ENCODE peak calls at places on chromosomes 12 and 14, in eight cellular contexts. M is AG09309, H is ovary, F is esophagus squamous epithelium, A is HCT116, W is fibroblast of lung, B is brain microvascular endothelial cell, T is heart right ventricle. S is an unnamed sample.

GRCh38 chr12:108425238-108425795 is 86.2 kb upstream of the CMKLR1 start:
- DNase-seq in H (no peak), B (no peak), W (no peak), A (no peak), T (no peak), F (no peak), M (no peak), S (no peak)

GRCh38 chr12:67593041-67593870 is 55.3 kb upstream of the DYRK2 start:
- DNase-seq in F (no peak), A (peak), M (no peak), H (no peak), T (no peak), W (peak), B (no peak), S (no peak)

GRCh38 chr12:10721654-10722501 is 1.2 kb downstream of the YBX3 start:
- DNase-seq in T (peak), F (peak), B (peak), H (peak), W (peak), M (peak), A (peak), S (peak)

GRCh38 chr12:94263905-94264655 is 115.7 kb downstream of the PLXNC1 start:
- DNase-seq in H (no peak), F (no peak), B (peak), A (no peak), M (no peak), T (no peak), W (no peak), S (no peak)

GRCh38 chr12:102433304-102433703 is 47.1 kb downstream of the IGF1 start:
- DNase-seq in H (no peak), M (no peak), T (no peak), W (peak), F (no peak), B (no peak), A (no peak), S (no peak)

GRCh38 chr12:2769866-2770533 is 24.8 kb upstream of the FKBP4 start:
- DNase-seq in B (no peak), T (no peak), F (no peak), H (no peak), A (no peak), W (no peak), M (no peak), S (no peak)

GRCh38 chr14:76968621-76969063 is 59.9 kb downstream of the IRF2BPL start:
- DNase-seq in H (no peak), T (no peak), M (no peak), A (no peak), B (no peak), W (no peak), F (no peak), S (no peak)

GRCh38 chr12:79374543-79374942 is 316.2 kb downstream of the PAWR start:
- DNase-seq in F (no peak), T (no peak), B (no peak), H (no peak), A (no peak), W (no peak), M (no peak), S (no peak)

GRCh38 chr14:85921241-85921640 is 391.3 kb downstream of the FLRT2 start:
- DNase-seq in T (no peak), F (no peak), W (no peak), B (no peak), H (no peak), A (no peak), M (no peak), S (no peak)

GRCh38 chr12:92928431-92928961 is 599 bp downstream of the EEA1 start:
- DNase-seq in B (peak), A (no peak), W (peak), M (no peak), T (peak), H (peak), F (no peak), S (no peak)

DNA sequence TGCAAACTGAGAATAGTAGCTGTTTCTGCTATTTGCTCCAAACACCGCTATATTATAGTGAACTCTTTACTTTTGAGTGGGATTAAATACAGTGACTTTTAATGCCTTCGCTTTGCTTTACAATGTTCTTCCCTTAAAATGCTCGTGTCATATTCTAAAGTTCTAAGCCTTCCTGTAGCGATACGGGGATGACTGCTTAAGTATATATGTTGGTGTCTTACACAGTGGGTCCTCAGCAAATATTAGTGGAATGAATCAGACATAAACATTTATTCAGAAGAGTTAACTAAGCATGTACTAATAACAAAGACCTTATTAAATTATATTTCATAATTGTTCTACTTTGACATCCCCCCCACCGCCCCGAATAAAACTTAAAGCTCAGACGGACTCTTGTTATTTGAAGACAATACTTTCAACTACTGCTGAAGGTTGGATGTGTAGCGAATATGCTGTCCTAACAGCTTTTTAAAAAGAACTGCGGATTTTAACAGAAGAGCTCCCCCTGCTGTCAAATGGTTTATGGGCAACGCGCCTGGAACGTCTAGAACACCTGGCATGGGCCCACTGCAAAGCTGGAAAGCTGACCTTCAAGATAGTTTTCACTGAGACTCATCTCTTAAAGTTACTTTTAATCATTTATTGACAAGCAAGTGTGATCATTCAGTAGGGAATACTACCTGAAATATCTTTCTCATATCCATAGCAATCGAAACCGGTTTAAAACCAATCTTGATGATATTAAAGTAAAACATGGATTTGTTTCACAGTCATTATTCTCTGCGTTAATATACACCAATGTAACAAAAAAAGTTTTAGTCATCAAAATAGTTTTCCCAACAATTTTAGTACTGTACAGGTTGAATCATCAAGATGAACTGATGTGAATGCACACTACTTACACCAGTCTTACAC is 136.7 kb upstream of the KRAS start:
- DNase-seq in F (no peak), H (peak), A (peak), W (peak), B (peak), M (peak), T (peak), S (peak)
- TF ChIP-seq CTCF in F (peak), H (peak), A (peak), W (peak), B (peak), M (peak), T (peak), S (peak)

GRCh38 chr12:50103767-50104321 is at the start of gene GPD1:
- DNase-seq in A (peak), T (peak), W (peak), F (no peak), H (peak), M (no peak), B (no peak), S (no peak)
- H3K4me3 ChIP-seq in A (peak), T (peak), W (no peak), F (no peak), H (no peak), M (no peak), B (no peak), S (peak)

DNA sequence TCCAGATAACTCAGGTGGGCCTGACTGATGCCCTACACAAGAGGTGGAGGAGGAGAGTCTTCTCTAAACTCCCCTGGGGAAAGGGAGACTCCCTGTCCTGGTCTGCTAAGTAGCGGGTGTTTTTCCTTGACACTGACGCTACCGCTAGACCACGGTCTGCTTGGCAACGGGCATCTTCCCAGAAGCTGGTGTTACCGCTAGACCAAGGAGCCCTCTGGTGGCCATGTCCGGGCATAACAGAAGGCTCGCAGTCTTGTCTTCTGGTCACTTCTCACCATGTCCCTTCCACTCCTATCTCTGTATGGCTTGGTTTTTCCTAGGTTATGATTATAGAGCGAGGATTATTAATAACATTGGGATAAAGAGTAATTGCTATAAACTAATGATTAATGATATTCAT is 965.5 kb downstream of the TMEM121 start:
- DNase-seq in H (no peak), M (no peak), W (no peak), B (no peak), T (no peak), F (no peak), A (no peak), S (no peak)
- TF ChIP-seq CTCF in H (no peak), M (peak), W (no peak), B (peak), T (no peak), F (no peak), A (peak), S (peak)

DNA sequence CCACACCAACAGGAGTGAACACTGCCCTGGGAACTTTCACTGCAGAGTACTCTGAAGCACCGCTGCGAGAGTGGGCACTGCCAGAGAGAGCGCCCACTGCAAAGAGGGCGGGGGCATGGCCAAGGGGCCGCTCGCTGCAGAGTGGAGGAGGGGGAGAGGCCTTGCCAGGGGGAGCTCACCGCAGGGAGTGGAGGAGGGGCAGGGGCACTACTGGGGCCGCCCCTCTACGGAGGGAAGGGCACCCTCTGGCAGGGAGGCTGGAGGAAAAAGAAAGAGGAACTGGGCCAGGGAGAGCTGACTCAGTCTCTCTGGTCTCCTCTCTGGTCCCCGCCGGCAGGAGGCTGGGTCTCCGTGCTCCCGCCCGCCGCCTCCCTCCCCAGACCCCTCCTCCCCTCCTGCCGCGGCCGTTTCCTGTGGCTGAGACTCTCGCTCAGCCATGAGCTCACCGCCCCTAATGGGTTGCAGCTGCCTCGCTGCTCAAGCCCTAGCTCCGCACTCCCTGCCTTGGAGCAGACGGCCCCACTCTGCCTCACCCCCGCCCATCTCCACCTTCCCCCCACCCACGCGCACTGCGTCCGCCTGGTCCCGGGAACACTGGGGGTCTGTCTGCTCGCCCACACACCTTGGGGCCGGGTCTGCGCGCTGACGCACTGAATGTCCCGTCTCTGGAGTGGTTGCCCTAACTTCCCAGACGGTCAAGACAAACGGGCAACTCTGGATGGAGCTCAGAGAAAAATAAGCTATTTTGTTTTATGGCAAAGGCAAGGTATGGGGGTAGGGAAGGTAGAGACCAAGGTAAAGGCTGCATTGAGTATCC is 1.3 kb downstream of the ARHGEF40 start:
- DNase-seq in A (no peak), W (peak), B (peak), H (peak), T (peak), M (peak), F (no peak), S (no peak)
- H3K4me3 ChIP-seq in A (peak), W (peak), B (peak), H (peak), T (peak), M (peak), F (peak), S (peak)

S was measured in retinal pigment epithelial cell.